ENCODE peak calls at places on chromosomes 16 and 17, in eight cellular contexts. S is activated T-helper 1 cell treated with Interleukin-2 at 50 U/mL for 16 hours, H is activated T-cell treated with anti-CD3 and anti-CD28 coated beads for 1 hour, A is NCI-H748 treated with DMSO at 0.1 percent for 48 hours, R is fibroblast of mammary gland, V is GM13977, Z is nucleus accumbens, W is fibroblast of the conjunctiva. O is an unnamed sample.
A peak's percentile ranks its signal among the peaks of the same experiment; 100 is the strongest.

GRCh38 chr16:30888856-30889499 is 4.9 kb downstream of the BCL7C start:
- DNase-seq in W (no peak), V (no peak), S (no peak), A (no peak), H (no peak), R (no peak), Z (no peak), O (no peak)

GRCh38 chr16:84367750-84368320 is 503 bp upstream of the ATP2C2 start:
- DNase-seq in W (no peak), V (no peak), S (no peak), R (no peak), Z (no peak), H (no peak), A (no peak), O (no peak)

GRCh38 chr16:72467157-72467759 is 295.3 kb upstream of the PMFBP1 start:
- DNase-seq in Z (no peak), H (no peak), S (no peak), R (peak; percentile 72), A (peak; percentile 11), V (peak; percentile 23), W (peak; percentile 46), O (peak; percentile 3)

GRCh38 chr16:23505180-23505665 is 5.1 kb downstream of the GGA2 start:
- DNase-seq in R (no peak), S (no peak), Z (no peak), V (no peak), A (no peak), W (no peak), H (no peak), O (no peak)

GRCh38 chr16:67000384-67001158 is 12.2 kb downstream of the CES4A start:
- DNase-seq in V (peak; percentile 78), W (no peak), R (no peak), Z (peak; percentile 67), A (peak; percentile 28), S (peak; percentile 38), H (peak; percentile 39), O (no peak)

GRCh38 chr17:66676421-66676820 is 158.5 kb upstream of the CACNG5 start:
- DNase-seq in Z (no peak), H (no peak), W (no peak), S (no peak), V (no peak), A (peak; percentile 32), R (peak; percentile 25), O (no peak)

GRCh38 chr17:77478899-77479298 is 338.1 kb downstream of the SEC14L1 start:
- DNase-seq in R (no peak), A (no peak), V (no peak), S (no peak), Z (no peak), H (no peak), W (no peak), O (no peak)

GRCh38 chr17:37711113-37711512 is 33.7 kb downstream of the HNF1B start:
- DNase-seq in W (no peak), R (no peak), Z (no peak), H (no peak), S (no peak), V (no peak), A (no peak), O (no peak)

GRCh38 chr16:69482410-69482951 is 58.1 kb downstream of the CYB5B start:
- DNase-seq in S (no peak), V (no peak), W (peak; percentile 95), Z (peak; percentile 48), A (peak; percentile 35), R (peak; percentile 90), H (no peak), O (no peak)

GRCh38 chr16:47731252-47731651 is 270.1 kb downstream of the PHKB start:
- DNase-seq in V (no peak), W (peak; percentile 42), S (no peak), Z (no peak), R (peak; percentile 99), H (no peak), A (no peak), O (no peak)

GRCh38 chr17:69732272-69732671 is 317.8 kb downstream of the MAP2K6 start:
- DNase-seq in W (no peak), Z (no peak), V (no peak), R (peak; percentile 24), H (no peak), A (no peak), S (no peak), O (no peak)

GRCh38 chr17:63701477-63702222 is 1.7 kb upstream of the LIMD2 start:
- DNase-seq in H (peak; percentile 69), A (no peak), Z (no peak), W (no peak), R (no peak), S (peak; percentile 68), V (peak; percentile 83), O (no peak)

GRCh38 chr17:55069983-55070529 is 101.5 kb downstream of the STXBP4 start:
- DNase-seq in W (no peak), A (no peak), V (no peak), S (no peak), H (no peak), R (no peak), Z (no peak), O (no peak)

GRCh38 chr17:80356231-80356856 is 58.6 kb upstream of the ENDOV start:
- DNase-seq in W (no peak), V (no peak), Z (no peak), H (no peak), R (no peak), S (no peak), A (no peak), O (no peak)

GRCh38 chr17:50688168-50688719 is 19.5 kb downstream of the ANKRD40 start:
- DNase-seq in Z (no peak), R (no peak), H (no peak), W (no peak), S (no peak), A (no peak), V (no peak), O (no peak)

GRCh38 chr17:79812969-79813825 is 16.3 kb upstream of the CBX8 start:
- DNase-seq in A (no peak), Z (no peak), V (peak; percentile 76), H (no peak), R (no peak), W (no peak), S (no peak), O (no peak)

GRCh38 chr17:44602390-44602789 is 45.1 kb downstream of the FZD2 start:
- DNase-seq in H (no peak), W (no peak), S (no peak), A (no peak), R (no peak), V (no peak), Z (no peak), O (no peak)

O was measured in NCI-H2081 treated with DMSO at 0.1 percent for 48 hours.